ENCODE peak calls at places on chromosome 1, in four cellular contexts. One of them, this sample, is unnamed.

GRCh38 chr1:104156804-104157203 is 407.1 kb downstream of the AMY1C start:
- DNase-seq in GM12878: no peak
- DNase-seq in HepG2: no peak
- DNase-seq in K562: no peak
- DNase-seq in this sample: no peak

GRCh38 chr1:228838717-228839500 is 103.6 kb downstream of the RHOU start:
- DNase-seq in GM12878: no peak
- DNase-seq in HepG2: peak
- DNase-seq in K562: no peak
- DNase-seq in this sample: no peak

GRCh38 chr1:12654004-12654567 is 10.2 kb downstream of the AADACL4 start:
- DNase-seq in GM12878: no peak
- DNase-seq in HepG2: no peak
- DNase-seq in K562: no peak
- DNase-seq in this sample: no peak

GRCh38 chr1:218163371-218163770 is 121.7 kb upstream of the RRP15 start:
- DNase-seq in GM12878: no peak
- DNase-seq in HepG2: no peak
- DNase-seq in K562: no peak
- DNase-seq in this sample: no peak

GRCh38 chr1:7448986-7449385 is 322.1 kb upstream of the VAMP3 start:
- DNase-seq in GM12878: no peak
- DNase-seq in HepG2: no peak
- DNase-seq in K562: no peak
- DNase-seq in this sample: no peak

GRCh38 chr1:25707280-25708016 is 90.9 kb downstream of the MAN1C1 start:
- DNase-seq in GM12878: no peak
- DNase-seq in HepG2: no peak
- DNase-seq in K562: no peak
- DNase-seq in this sample: no peak

GRCh38 chr1:53631622-53632310 is 107.2 kb downstream of the GLIS1 start:
- DNase-seq in GM12878: no peak
- DNase-seq in HepG2: no peak
- DNase-seq in K562: no peak
- DNase-seq in this sample: no peak

GRCh38 chr1:22107126-22107525 is 35.8 kb downstream of the WNT4 start:
- DNase-seq in GM12878: no peak
- DNase-seq in HepG2: no peak
- DNase-seq in K562: no peak
- DNase-seq in this sample: no peak

GRCh38 chr1:70043806-70044205 is 161.6 kb downstream of the LRRC40 start:
- DNase-seq in GM12878: no peak
- DNase-seq in HepG2: no peak
- DNase-seq in K562: peak
- DNase-seq in this sample: no peak

DNA sequence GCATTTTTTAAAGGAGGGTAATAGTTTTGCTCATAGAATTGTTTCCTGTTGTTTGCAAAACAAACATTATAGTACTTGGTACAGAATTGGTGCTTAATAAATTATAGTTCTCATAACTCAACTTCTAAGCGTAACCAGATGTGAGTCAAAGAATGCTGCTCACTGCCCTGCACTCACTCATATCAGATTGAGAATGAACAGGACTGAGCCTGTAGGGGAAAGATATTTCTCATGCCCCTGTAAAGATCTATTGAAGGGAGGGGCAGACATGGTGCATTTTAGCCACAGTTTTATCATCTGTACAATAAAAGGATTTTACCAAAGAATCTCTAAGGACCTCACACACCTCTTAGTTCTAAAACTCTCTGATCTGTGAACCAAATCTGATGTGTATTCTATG is 358.5 kb downstream of the SEC16B start:
- DNase-seq in GM12878: no peak
- DNase-seq in HepG2: no peak
- DNase-seq in K562: no peak
- DNase-seq in this sample: no peak
- TF ChIP-seq HDAC2 in GM12878: no peak
- TF ChIP-seq HDAC2 in HepG2: no peak
- TF ChIP-seq HDAC2 in K562: no peak
- TF ChIP-seq HDAC2 in this sample: no peak

GRCh38 chr1:234111458-234112142 is 207.1 kb downstream of the SLC35F3 start:
- DNase-seq in GM12878: no peak
- DNase-seq in HepG2: peak
- DNase-seq in K562: peak
- DNase-seq in this sample: peak
- TF ChIP-seq MYC in GM12878: no peak
- TF ChIP-seq MYC in HepG2: no peak
- TF ChIP-seq MYC in K562: no peak
- TF ChIP-seq MYC in this sample: no peak

GRCh38 chr1:31923905-31924304 is 14.3 kb downstream of the PTP4A2 start:
- DNase-seq in GM12878: no peak
- DNase-seq in HepG2: no peak
- DNase-seq in K562: peak
- DNase-seq in this sample: no peak
- TF ChIP-seq HDAC2 in GM12878: no peak
- TF ChIP-seq HDAC2 in HepG2: no peak
- TF ChIP-seq HDAC2 in K562: no peak
- TF ChIP-seq HDAC2 in this sample: no peak

GRCh38 chr1:201538618-201539551 is at the start of gene NAV1:
- DNase-seq in GM12878: no peak
- DNase-seq in HepG2: no peak
- DNase-seq in K562: no peak
- DNase-seq in this sample: peak
- TF ChIP-seq MYC in GM12878: no peak
- TF ChIP-seq MYC in HepG2: no peak
- TF ChIP-seq MYC in K562: no peak
- TF ChIP-seq MYC in this sample: no peak

DNA sequence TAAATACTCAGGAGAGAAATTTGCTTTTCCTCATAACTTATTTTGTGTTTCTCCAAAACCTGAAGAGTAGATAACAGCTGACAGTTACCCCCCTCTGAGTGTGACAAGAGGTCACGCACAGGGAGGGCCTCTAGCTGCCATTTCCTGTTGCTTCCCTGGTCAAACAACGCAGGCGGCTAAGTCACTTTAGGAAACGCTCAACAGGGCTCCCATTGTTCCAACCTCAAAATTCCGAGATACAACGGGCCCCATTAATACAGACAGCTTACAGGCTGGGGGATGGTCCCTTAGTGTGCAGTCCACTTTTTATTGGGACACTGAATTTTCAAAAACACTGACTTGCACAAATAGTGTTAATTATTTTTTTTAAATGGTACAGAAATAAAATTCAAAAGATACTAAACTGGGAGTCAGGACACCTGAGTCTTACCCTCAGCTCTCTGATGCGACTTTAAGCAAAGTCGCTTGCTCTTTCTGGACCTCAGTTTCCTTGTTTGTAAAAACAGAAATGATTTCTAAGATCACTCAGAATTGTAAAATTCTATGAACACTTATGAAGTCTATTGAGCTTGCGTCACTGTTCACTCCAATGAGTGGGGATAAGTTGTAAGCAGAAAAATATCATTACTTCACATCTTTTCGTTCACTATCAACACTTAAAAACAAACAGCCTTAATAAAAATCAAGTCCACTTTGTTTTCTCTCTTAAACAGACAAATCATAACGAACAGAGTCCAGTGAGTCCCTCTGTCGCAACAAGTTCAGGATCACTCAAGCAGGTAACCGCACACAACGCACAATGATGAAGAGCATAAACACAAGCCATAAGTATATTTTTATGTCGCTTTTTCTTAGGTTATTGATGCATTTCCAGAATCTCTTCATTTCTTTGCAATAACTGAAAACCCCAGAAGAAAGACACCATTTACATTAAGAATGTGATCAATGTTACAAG is 13.5 kb downstream of the LZIC start:
- DNase-seq in GM12878: no peak
- DNase-seq in HepG2: peak
- DNase-seq in K562: peak
- DNase-seq in this sample: no peak
- TF ChIP-seq HDAC2 in GM12878: no peak
- TF ChIP-seq HDAC2 in HepG2: peak
- TF ChIP-seq HDAC2 in K562: no peak
- TF ChIP-seq HDAC2 in this sample: no peak

This sample was measured in A549.